ENCODE peak calls at places on chromosomes 2 and 18, in four cellular contexts. H is CD8-positive, alpha-beta T cell; Y is heart right ventricle; C is HCT116. J is an unnamed sample. For H3K27me3 and H3K9me3, the result is how much of the 10 kb centered on the place peaks cover.

GRCh38 chr2:137133231-137133630 is 367.9 kb downstream of the THSD7B start:
- DNase-seq in H (no peak), Y (no peak), C (no peak), J (no peak)

GRCh38 chr2:101287303-101287702 is 21.2 kb downstream of the RNF149 start:
- DNase-seq in H (no peak), Y (no peak), C (no peak), J (no peak)

GRCh38 chr2:37886745-37887144 is 38.3 kb upstream of the RMDN2 start:
- DNase-seq in H (no peak), Y (no peak), C (no peak), J (peak)

GRCh38 chr18:12630136-12630535 is 27.8 kb downstream of the SPIRE1 start:
- DNase-seq in H (no peak), Y (no peak), C (no peak), J (no peak)

GRCh38 chr2:234483568-234484251 is 13.2 kb downstream of the ARL4C start:
- DNase-seq in H (peak), Y (no peak), C (no peak), J (no peak)

GRCh38 chr2:182868049-182868422 is 1.6 kb upstream of the FRZB start:
- DNase-seq in H (no peak), Y (no peak), C (no peak), J (no peak)

GRCh38 chr2:85216051-85216431 is 82.8 kb downstream of the TCF7L1 start:
- DNase-seq in H (no peak), Y (no peak), C (no peak), J (peak)

GRCh38 chr2:218659258-218659987 is at the start of the genes BCS1L and ZNF142:
- DNase-seq in H (peak), Y (peak), C (peak), J (peak)

GRCh38 chr2:42560886-42561285 is 7.5 kb upstream of the MTA3 start:
- DNase-seq in H (no peak), Y (no peak), C (no peak), J (no peak)

GRCh38 chr2:142140434-142140845 is 9.6 kb upstream of the LRP1B start:
- DNase-seq in H (no peak), Y (no peak), C (peak), J (no peak)

GRCh38 chr2:148614332-148615049 is 30.1 kb upstream of the EPC2 start:
- DNase-seq in H (no peak), Y (no peak), C (peak), J (peak)

GRCh38 chr2:173076557-173077345 is 1.1 kb downstream of the MAP3K20 start:
- DNase-seq in H (no peak), Y (peak), C (no peak), J (peak)

GRCh38 chr2:96321230-96322103 is 3.6 kb upstream of the ITPRIPL1 start:
- DNase-seq in H (peak), Y (peak), C (no peak), J (peak)

GRCh38 chr2:236545814-236546480 is 23.7 kb upstream of the ACKR3 start:
- DNase-seq in H (no peak), Y (no peak), C (no peak), J (no peak)

GRCh38 chr18:3874593-3874992 is 424.6 kb downstream of the TGIF1 start:
- DNase-seq in H (no peak), Y (no peak), C (no peak), J (no peak)

GRCh38 chr2:176501652-176502051 is 232.4 kb downstream of the MTX2 start:
- DNase-seq in H (no peak), Y (no peak), C (no peak), J (no peak)

GRCh38 chr2:146438246-146438645 is 1406.6 kb upstream of the ACVR2A start:
- DNase-seq in H (no peak), Y (no peak), C (no peak), J (no peak)

GRCh38 chr2:207163815-207164747 is 1.7 kb downstream of the KLF7 start:
- DNase-seq in H (peak), Y (peak), C (no peak), J (peak)

GRCh38 chr2:38581193-38582147 is 21.3 kb downstream of the HNRNPLL start:
- DNase-seq in H (peak), Y (no peak), C (peak), J (no peak)

GRCh38 chr18:48957616-48958015 is 6.9 kb upstream of the SMAD7 start:
- DNase-seq in H (no peak), Y (no peak), C (no peak), J (no peak)

DNA sequence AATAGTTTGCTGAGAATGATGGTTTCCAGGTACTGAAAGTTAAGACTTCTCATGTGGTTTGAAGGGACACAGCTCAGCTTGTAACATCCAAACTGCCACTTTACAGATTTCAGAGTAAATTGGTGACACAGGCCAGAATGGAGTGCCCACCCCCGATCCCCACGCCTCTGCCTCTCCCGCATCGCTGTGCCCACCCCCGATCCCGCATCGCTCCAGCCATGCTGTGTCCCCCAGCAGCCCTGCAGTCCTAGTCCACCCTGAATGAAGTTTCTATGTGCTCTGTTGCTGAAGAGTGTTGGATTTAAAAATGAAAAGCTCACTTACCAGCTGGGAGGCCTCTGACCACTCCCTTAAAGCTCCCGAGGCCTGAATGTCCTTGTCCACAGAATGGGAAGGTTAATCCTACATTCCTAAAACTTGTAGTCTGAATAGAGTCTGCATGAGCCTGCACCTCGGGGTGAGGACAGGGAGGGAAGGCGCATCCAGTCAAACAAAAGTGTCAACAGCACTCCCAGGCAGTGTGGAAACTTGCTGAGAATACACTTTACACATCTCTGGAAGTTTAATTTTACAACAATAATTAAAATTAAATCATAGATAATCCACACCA is 176.4 kb upstream of the ID2 start:
- DNase-seq in H (no peak), Y (no peak), C (no peak), J (no peak)
- H3K4me3 ChIP-seq in H (no peak), Y (no peak), C (no peak), J (no peak)

GRCh38 chr2:230998882-230999281 is 3.0 kb downstream of the SPATA3 start:
- DNase-seq in H (no peak), Y (no peak), C (no peak), J (no peak)

GRCh38 chr2:230995821-230996220 is at the start of gene SPATA3:
- DNase-seq in H (no peak), Y (no peak), C (no peak), J (no peak)

GRCh38 chr2:230999477-230999876 is 3.6 kb downstream of the SPATA3 start:
- DNase-seq in H (no peak), Y (no peak), C (no peak), J (no peak)

GRCh38 chr2:231000211-231000904 is 4.4 kb downstream of the SPATA3 start:
- DNase-seq in H (no peak), Y (no peak), C (no peak), J (no peak)

GRCh38 chr2:230996661-230997060 is 740 bp downstream of the SPATA3 start:
- DNase-seq in H (no peak), Y (no peak), C (no peak), J (no peak)
- H3K27me3 ChIP-seq in H (under half), Y (half or more), C (under half), J (under half)

GRCh38 chr18:71242981-71243380 is 954.1 kb downstream of the SOCS6 start:
- DNase-seq in H (no peak), Y (no peak), C (no peak), J (no peak)
- H3K9me3 ChIP-seq in H (under half), Y (under half), C (under half), J (under half)

DNA sequence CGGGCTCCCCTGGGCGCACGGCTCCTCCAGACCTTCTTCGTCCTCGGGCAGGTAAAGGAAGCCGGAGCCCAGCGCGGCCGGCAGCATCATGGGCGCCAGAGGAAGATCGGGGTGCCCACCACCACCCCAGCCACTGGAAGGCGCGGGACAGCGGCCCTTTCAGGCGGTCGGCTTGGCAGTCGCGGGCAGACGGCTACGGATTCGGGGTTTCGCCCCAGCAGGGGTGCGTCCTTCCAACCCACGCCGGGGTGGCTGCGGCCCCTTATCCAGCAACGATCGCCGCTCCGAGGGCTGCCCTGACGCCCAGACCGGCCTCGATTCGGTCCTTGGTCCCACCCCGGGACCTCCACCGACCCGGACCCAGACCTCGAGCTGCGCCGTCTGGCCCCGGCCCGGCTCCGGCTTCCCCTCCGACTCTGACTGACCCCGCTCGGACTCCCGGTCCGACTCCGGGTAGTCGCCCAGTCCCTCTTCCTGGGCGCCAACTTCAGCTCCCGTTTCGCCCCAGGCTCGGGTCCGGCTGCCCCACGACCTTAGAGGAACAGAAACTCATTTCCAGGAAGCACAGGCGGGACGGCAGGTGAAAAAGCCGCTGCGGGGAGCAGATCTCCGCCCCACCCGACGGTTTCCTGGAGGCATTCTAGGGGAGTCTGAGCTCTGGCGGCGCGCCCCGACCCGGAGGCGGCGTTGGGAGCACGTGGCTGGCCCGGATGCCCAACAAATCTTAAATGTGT is 30.2 kb upstream of the SSB start:
- DNase-seq in H (peak), Y (peak), C (no peak), J (no peak)
- H3K4me3 ChIP-seq in H (peak), Y (peak), C (no peak), J (no peak)

GRCh38 chr18:46481847-46482245 is 175.2 kb downstream of the LOXHD1 start:
- DNase-seq in H (no peak), Y (no peak), C (no peak), J (peak)
- H3K27me3 ChIP-seq in H (under half), Y (under half), C (under half), J (under half)

GRCh38 chr18:56001576-56001975 is 413.6 kb upstream of the TCF4 start:
- DNase-seq in H (no peak), Y (no peak), C (no peak), J (no peak)

GRCh38 chr18:56000041-56000440 is 412.0 kb upstream of the TCF4 start:
- DNase-seq in H (no peak), Y (no peak), C (no peak), J (no peak)

GRCh38 chr18:55999641-56000040 is 411.6 kb upstream of the TCF4 start:
- DNase-seq in H (no peak), Y (no peak), C (no peak), J (no peak)

GRCh38 chr18:56003009-56003408 is 415.0 kb upstream of the TCF4 start:
- DNase-seq in H (no peak), Y (no peak), C (no peak), J (no peak)

DNA sequence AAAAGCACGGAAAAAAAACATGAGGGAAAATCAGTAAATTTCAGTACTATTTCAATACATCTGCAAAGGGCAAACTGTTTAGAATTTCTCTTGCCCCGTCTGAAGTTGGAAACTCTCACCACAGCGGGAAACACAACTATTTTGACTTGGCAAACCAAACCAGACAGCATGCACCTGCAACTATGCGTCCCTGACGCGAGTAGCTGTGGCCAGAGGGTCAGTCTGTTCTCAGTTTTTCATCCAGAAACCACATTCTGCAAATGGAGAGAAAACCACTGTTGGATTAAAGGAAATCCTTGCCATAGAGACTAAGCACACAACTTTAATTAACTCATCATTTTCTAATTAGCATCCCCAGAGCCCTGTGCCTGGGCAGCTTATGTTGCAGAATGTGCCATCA is 415.7 kb upstream of the TCF4 start:
- DNase-seq in H (no peak), Y (no peak), C (no peak), J (no peak)
- H3K9me3 ChIP-seq in H (under half), Y (under half), C (under half), J (under half)

GRCh38 chr2:118853129-118853640 is 5.7 kb upstream of the EN1 start:
- DNase-seq in H (no peak), Y (no peak), C (no peak), J (no peak)
- H3K4me3 ChIP-seq in H (no peak), Y (no peak), C (no peak), J (no peak)

GRCh38 chr2:30238143-30238800 is 6.9 kb downstream of the LBH start:
- DNase-seq in H (peak), Y (no peak), C (no peak), J (no peak)

GRCh38 chr2:30239308-30240161 is 8.2 kb downstream of the LBH start:
- DNase-seq in H (peak), Y (peak), C (peak), J (peak)

GRCh38 chr2:30237346-30238142 is 6.2 kb downstream of the LBH start:
- DNase-seq in H (peak), Y (no peak), C (no peak), J (no peak)

GRCh38 chr2:30243231-30243630 is 11.9 kb downstream of the LBH start:
- DNase-seq in H (no peak), Y (no peak), C (no peak), J (no peak)

GRCh38 chr2:30240162-30240696 is 8.9 kb downstream of the LBH start:
- DNase-seq in H (peak), Y (no peak), C (no peak), J (no peak)
- H3K27me3 ChIP-seq in H (under half), Y (under half), C (under half), J (under half)

DNA sequence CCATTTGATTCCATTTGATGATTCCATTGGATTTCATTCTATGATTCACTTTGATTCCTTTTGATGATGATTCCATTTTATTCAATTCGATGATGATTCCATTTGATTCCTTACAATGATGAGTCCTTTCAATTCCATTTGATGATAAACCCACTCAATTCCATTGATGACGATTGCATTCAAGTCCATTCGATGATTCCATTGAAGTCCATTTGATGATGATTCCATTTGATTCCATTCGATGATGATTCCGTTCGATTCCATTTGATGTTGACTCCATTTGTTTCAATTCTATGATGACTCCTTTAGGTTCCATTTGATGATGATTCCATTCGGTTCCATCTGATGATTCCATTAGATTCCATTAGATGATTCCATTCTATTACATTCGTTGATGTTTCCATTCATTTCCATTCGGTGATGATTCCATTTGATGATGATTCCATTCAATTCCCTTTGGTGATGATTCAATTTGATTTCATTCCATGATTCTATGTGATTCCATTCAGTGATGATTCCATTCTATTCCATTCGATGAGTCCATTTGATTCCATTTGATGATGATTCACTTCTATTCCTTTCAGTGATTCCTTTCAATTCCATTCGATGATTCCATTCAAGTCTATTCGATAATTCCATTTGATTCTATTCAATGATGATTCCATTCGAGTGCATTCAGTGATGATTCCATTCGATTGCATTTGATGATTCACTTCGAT is 1106.0 kb downstream of the RPIA start:
- DNase-seq in H (no peak), Y (no peak), C (no peak), J (no peak)
- H3K9me3 ChIP-seq in H (under half), Y (half or more), C (half or more), J (half or more)

GRCh38 chr2:198324071-198324470 is 519.7 kb downstream of the PLCL1 start:
- DNase-seq in H (no peak), Y (no peak), C (no peak), J (no peak)
- H3K4me3 ChIP-seq in H (no peak), Y (no peak), C (no peak), J (no peak)

J was measured in MG63.